ENCODE peak calls at places on chromosomes 7 and 10, in four cellular contexts. R is GM12865, S is breast epithelium, I is cardiac muscle cell. O is an unnamed sample.

GRCh38 chr10:34889004-34889869 is 74.1 kb upstream of the PARD3 start:
- DNase-seq in R (no peak), S (no peak), I (no peak), O (no peak)

GRCh38 chr10:76311752-76312699 is 880.6 kb downstream of the LRMDA start:
- DNase-seq in S (no peak), I (peak; percentile 49), R (peak; percentile 23), O (no peak)

GRCh38 chr7:158648787-158649186 is 55.8 kb downstream of the NCAPG2 start:
- DNase-seq in R (no peak), I (no peak), S (no peak), O (no peak)

GRCh38 chr7:142855401-142855743 is 496 bp downstream of the EPHB6 start:
- DNase-seq in S (no peak), R (no peak), I (peak; percentile 22), O (no peak)

GRCh38 chr10:86957471-86958108 is at the start of gene MMRN2:
- DNase-seq in I (no peak), S (no peak), R (no peak), O (no peak)

GRCh38 chr7:132160525-132161230 is 415.6 kb downstream of the PLXNA4 start:
- DNase-seq in I (no peak), S (no peak), R (no peak), O (no peak)

GRCh38 chr7:29516491-29516890 is 47.1 kb upstream of the PRR15 start:
- DNase-seq in S (no peak), R (no peak), I (no peak), O (no peak)

GRCh38 chr7:158401826-158402225 is 185.8 kb downstream of the PTPRN2 start:
- DNase-seq in S (no peak), I (no peak), R (no peak), O (no peak)

GRCh38 chr10:49803988-49804387 is 41.9 kb upstream of the OGDHL start:
- DNase-seq in I (no peak), R (no peak), S (no peak), O (no peak)

GRCh38 chr10:14330390-14331071 is at the start of gene FRMD4A:
- DNase-seq in R (no peak), S (no peak), I (peak; percentile 5), O (no peak)

GRCh38 chr10:25226775-25227682 is 52.2 kb downstream of the GPR158 start:
- DNase-seq in I (peak; percentile 69), S (no peak), R (peak; percentile 45), O (no peak)
- TF ChIP-seq CTCF in I (peak; percentile 83), S (peak; percentile 25), R (peak; percentile 60), O (no peak)

DNA sequence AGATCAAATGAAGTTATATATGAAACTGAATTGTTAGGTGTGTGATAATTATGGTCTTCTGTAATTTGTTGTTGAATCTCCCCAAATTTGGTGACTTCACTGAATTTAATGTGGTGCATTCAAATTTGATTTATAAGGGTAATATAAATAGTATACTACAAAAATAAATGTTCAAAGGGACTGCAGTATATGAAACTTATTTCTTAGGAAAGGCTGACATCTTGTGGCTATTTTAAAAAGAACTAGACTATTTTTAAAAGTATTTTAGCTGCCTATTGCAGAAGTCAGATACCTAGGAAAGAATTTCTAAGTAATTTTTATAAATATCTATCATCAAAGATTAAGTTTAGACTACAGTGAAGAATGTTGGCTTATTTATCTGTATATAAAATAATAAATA is 36.6 kb downstream of the ATRNL1 start:
- DNase-seq in I (peak; percentile 52), R (peak; percentile 28), S (no peak), O (no peak)
- TF ChIP-seq CTCF in I (peak; percentile 26), R (peak; percentile 6), S (peak; percentile 43), O (no peak)

DNA sequence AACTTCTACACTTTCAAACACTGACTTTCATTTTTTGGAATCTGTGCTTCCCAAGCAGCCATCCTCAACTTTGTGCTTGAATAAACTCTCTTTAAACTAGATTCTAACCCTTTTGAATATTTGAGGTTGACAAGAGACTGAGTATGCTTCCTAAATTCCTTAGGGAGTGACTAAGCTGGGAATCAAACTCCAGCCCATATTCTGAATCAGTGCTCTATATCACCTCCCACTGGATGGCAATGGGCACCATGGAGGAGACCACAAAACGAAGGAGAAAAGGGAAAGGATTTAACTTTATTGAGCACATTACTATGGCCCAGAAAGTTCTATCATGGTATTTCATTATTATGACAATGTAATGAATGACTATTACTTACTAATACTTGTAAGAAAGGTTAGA is 17.2 kb upstream of the SLC26A4 start:
- DNase-seq in S (no peak), I (no peak), R (no peak), O (no peak)
- TF ChIP-seq CTCF in S (no peak), I (peak; percentile 42), R (no peak), O (no peak)

DNA sequence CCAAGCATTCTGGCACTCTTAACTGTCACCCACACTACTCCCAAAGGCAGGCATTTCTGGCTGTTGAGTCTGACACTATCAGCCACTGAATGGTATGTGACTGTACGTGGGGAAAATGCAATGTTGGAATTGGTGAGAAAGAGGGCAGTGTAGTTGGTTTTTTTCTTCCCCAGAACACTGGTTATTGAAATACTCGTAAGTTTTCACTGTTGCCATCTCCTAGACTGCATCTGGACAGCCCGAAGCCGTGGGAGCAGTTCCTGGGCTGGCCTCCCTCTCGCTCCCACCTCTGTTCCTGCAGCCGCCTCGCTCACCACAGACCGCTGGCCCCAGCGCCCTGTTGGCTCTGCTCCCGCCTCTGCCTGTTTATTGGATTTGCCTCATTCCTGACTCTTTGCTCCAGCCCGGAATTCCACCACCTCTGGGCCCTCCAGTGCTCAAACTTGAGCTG is 5.7 kb downstream of the PLCE1 start:
- DNase-seq in R (no peak), S (peak; percentile 60), I (peak; percentile 50), O (no peak)
- TF ChIP-seq CTCF in R (no peak), S (no peak), I (peak; percentile 23), O (no peak)

DNA sequence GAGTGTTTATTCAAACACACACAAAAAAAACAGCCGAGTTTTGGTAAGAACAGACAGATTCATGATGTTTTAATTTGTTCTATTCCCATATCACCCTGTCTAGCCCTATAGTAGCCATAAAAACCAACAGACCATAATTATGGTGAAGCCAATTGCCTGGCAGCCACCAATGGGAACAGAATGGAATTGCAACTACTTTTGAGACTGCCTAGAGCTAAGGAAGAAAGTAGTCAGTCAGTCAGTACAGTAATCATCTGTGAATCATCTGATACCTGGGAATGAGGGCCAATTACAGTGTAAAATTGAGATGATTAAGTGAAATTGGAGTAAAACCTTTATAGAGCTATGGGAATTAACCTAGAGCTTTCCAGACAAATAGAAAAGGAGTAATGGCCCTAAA is 952.7 kb upstream of the KCND2 start:
- DNase-seq in S (no peak), I (no peak), R (no peak), O (no peak)
- TF ChIP-seq CTCF in S (no peak), I (no peak), R (no peak), O (no peak)

DNA sequence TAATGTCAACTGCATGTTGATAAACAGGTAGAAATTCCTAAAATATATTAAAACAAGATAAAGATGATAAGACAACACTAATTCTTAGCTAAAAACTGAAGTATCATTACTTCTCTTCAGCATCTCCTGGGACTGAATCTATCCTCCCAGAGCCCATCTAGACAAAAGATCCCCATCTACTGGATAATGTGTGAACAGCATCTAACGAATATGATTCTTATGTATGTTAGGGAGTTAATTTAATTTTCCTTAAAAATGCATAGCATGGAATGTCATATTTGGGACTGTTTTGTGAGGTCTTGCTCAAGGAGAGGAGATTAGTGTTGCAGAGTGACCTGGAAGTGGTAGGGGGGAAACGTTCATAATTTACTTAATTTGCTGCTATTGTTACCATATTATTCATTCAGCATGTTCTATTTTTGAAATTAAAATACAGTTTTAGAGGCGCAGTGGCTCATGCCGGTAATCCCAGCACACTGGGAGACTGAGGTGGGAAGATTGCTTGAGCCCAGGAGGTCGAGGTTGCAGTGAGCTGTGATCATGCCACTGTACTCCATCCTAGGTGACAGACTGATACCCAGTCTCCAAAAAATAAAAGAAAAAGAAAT is 305.1 kb upstream of the CSTF2T start:
- DNase-seq in S (no peak), R (peak; percentile 28), I (peak; percentile 42), O (no peak)
- TF ChIP-seq CTCF in S (peak; percentile 58), R (peak; percentile 42), I (peak; percentile 71), O (no peak)